ENCODE peak calls at places on chromosomes 4 and X, in six cellular contexts. One of them, this sample, is unnamed.

GRCh38 chr4:183532823-183533222 is 28.0 kb downstream of the ING2 start:
- DNase-seq in right lobe of liver: no peak
- DNase-seq in AG10803: peak; percentile 62
- DNase-seq in mesothelial cell of epicardium: no peak
- DNase-seq in GM10248: no peak
- DNase-seq in WTC11: no peak
- DNase-seq in this sample: no peak

GRCh38 chrX:133185938-133186337 is 32.2 kb downstream of the TFDP3 start:
- DNase-seq in right lobe of liver: no peak
- DNase-seq in AG10803: no peak
- DNase-seq in mesothelial cell of epicardium: no peak
- DNase-seq in GM10248: no peak
- DNase-seq in WTC11: no peak
- DNase-seq in this sample: no peak

GRCh38 chr4:118351851-118352827 is 664 bp downstream of the PRSS12 start:
- DNase-seq in right lobe of liver: peak; percentile 46
- DNase-seq in AG10803: no peak
- DNase-seq in mesothelial cell of epicardium: peak; percentile 64
- DNase-seq in GM10248: peak; percentile 36
- DNase-seq in WTC11: peak; percentile 62
- DNase-seq in this sample: no peak

GRCh38 chr4:54607067-54607466 is 50.7 kb upstream of the KIT start:
- DNase-seq in right lobe of liver: no peak
- DNase-seq in AG10803: no peak
- DNase-seq in mesothelial cell of epicardium: no peak
- DNase-seq in GM10248: no peak
- DNase-seq in WTC11: no peak
- DNase-seq in this sample: no peak

GRCh38 chr4:152065545-152065944 is 304.7 kb upstream of the GATB start:
- DNase-seq in right lobe of liver: no peak
- DNase-seq in AG10803: no peak
- DNase-seq in mesothelial cell of epicardium: no peak
- DNase-seq in GM10248: no peak
- DNase-seq in WTC11: no peak
- DNase-seq in this sample: no peak

GRCh38 chr4:40722576-40723161 is 27.1 kb upstream of the NSUN7 start:
- DNase-seq in right lobe of liver: peak; percentile 36
- DNase-seq in AG10803: no peak
- DNase-seq in mesothelial cell of epicardium: no peak
- DNase-seq in GM10248: peak; percentile 53
- DNase-seq in WTC11: no peak
- DNase-seq in this sample: no peak

GRCh38 chrX:38916801-38917200 is 115.5 kb downstream of the MID1IP1 start:
- DNase-seq in right lobe of liver: no peak
- DNase-seq in AG10803: no peak
- DNase-seq in mesothelial cell of epicardium: no peak
- DNase-seq in GM10248: no peak
- DNase-seq in WTC11: no peak
- DNase-seq in this sample: no peak

GRCh38 chrX:23789386-23790146 is 6.6 kb downstream of the SAT1 start:
- DNase-seq in right lobe of liver: no peak
- DNase-seq in AG10803: no peak
- DNase-seq in mesothelial cell of epicardium: no peak
- DNase-seq in GM10248: no peak
- DNase-seq in WTC11: no peak
- DNase-seq in this sample: no peak

GRCh38 chrX:119266364-119266995 is 30.4 kb downstream of the PGRMC1 start:
- DNase-seq in right lobe of liver: no peak
- DNase-seq in AG10803: peak; percentile 14
- DNase-seq in mesothelial cell of epicardium: no peak
- DNase-seq in GM10248: peak; percentile 19
- DNase-seq in WTC11: peak; percentile 10
- DNase-seq in this sample: no peak

GRCh38 chr4:141347738-141348524 is 127.2 kb downstream of the ZNF330 start:
- DNase-seq in right lobe of liver: no peak
- DNase-seq in AG10803: peak; percentile 40
- DNase-seq in mesothelial cell of epicardium: no peak
- DNase-seq in GM10248: no peak
- DNase-seq in WTC11: no peak
- DNase-seq in this sample: no peak

DNA sequence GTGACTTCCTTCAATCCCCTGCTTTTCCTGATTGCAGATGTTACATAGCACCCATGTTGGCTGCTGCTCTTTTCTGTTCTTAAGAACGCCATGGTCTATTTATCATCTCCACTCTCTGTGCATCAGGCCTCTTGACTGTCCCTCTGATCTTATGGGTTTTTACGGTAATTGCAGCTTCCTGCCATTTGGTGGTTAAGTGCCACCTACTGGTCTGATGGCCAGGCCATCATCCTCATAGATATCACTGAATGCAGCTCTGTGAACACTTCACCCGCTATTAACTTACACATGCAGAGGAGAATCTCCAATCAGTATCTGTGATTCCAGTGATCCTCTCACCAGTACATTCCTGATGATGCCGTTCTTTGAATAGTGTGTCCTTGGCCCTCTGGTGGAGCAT is 382.4 kb downstream of the TRAM1L1 start:
- DNase-seq in right lobe of liver: no peak
- DNase-seq in AG10803: no peak
- DNase-seq in mesothelial cell of epicardium: no peak
- DNase-seq in GM10248: no peak
- DNase-seq in WTC11: no peak
- DNase-seq in this sample: no peak
- TF ChIP-seq CTCF in right lobe of liver: peak; percentile 30
- TF ChIP-seq CTCF in AG10803: no peak
- TF ChIP-seq CTCF in mesothelial cell of epicardium: no peak
- TF ChIP-seq CTCF in GM10248: no peak
- TF ChIP-seq CTCF in WTC11: no peak
- TF ChIP-seq CTCF in this sample: no peak

GRCh38 chrX:12711435-12712040 is 79.7 kb upstream of the PRPS2 start:
- DNase-seq in right lobe of liver: no peak
- DNase-seq in AG10803: no peak
- DNase-seq in mesothelial cell of epicardium: no peak
- DNase-seq in GM10248: no peak
- DNase-seq in WTC11: no peak
- DNase-seq in this sample: no peak

GRCh38 chrX:12704706-12705105 is 86.5 kb upstream of the PRPS2 start:
- DNase-seq in right lobe of liver: no peak
- DNase-seq in AG10803: no peak
- DNase-seq in mesothelial cell of epicardium: no peak
- DNase-seq in GM10248: no peak
- DNase-seq in WTC11: no peak
- DNase-seq in this sample: no peak

GRCh38 chrX:12709047-12709446 is 82.2 kb upstream of the PRPS2 start:
- DNase-seq in right lobe of liver: no peak
- DNase-seq in AG10803: no peak
- DNase-seq in mesothelial cell of epicardium: no peak
- DNase-seq in GM10248: no peak
- DNase-seq in WTC11: peak; percentile 72
- DNase-seq in this sample: no peak
- TF ChIP-seq CTCF in right lobe of liver: no peak
- TF ChIP-seq CTCF in AG10803: no peak
- TF ChIP-seq CTCF in mesothelial cell of epicardium: no peak
- TF ChIP-seq CTCF in GM10248: no peak
- TF ChIP-seq CTCF in WTC11: no peak
- TF ChIP-seq CTCF in this sample: no peak

GRCh38 chrX:55450259-55450658 is 1.7 kb upstream of the MAGEH1 start:
- DNase-seq in right lobe of liver: no peak
- DNase-seq in AG10803: peak; percentile 4
- DNase-seq in mesothelial cell of epicardium: no peak
- DNase-seq in GM10248: no peak
- DNase-seq in WTC11: no peak
- DNase-seq in this sample: no peak
- TF ChIP-seq CTCF in right lobe of liver: peak; percentile 32
- TF ChIP-seq CTCF in AG10803: peak; percentile 32
- TF ChIP-seq CTCF in mesothelial cell of epicardium: no peak
- TF ChIP-seq CTCF in GM10248: no peak
- TF ChIP-seq CTCF in WTC11: no peak
- TF ChIP-seq CTCF in this sample: peak; percentile 7

DNA sequence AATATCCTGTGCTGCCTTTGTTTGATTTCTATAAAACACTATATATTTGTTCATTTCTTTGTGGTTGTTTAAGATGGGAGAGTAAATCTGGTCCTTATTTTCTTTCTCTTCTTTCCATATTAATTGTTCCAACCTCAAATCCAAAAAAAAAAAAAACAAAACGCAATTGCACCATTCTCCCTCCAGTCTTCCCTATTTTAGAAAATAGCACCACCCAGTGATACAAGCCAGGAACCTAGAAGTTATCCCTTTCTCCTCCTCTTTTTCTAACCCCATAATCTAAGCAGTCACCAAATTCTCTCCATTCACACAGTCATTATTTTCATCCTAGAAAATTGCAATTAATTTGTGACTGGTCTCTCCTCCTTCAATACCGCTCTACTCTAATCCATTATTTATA is 107.8 kb downstream of the GABRA3 start:
- DNase-seq in right lobe of liver: no peak
- DNase-seq in AG10803: no peak
- DNase-seq in mesothelial cell of epicardium: no peak
- DNase-seq in GM10248: no peak
- DNase-seq in WTC11: no peak
- DNase-seq in this sample: no peak
- TF ChIP-seq CTCF in right lobe of liver: no peak
- TF ChIP-seq CTCF in AG10803: no peak
- TF ChIP-seq CTCF in mesothelial cell of epicardium: no peak
- TF ChIP-seq CTCF in GM10248: no peak
- TF ChIP-seq CTCF in WTC11: no peak
- TF ChIP-seq CTCF in this sample: no peak

GRCh38 chr4:75673959-75674328 is 733 bp upstream of the G3BP2 start:
- DNase-seq in right lobe of liver: no peak
- DNase-seq in AG10803: no peak
- DNase-seq in mesothelial cell of epicardium: no peak
- DNase-seq in GM10248: no peak
- DNase-seq in WTC11: no peak
- DNase-seq in this sample: no peak

GRCh38 chr4:75672461-75673026 is 667 bp downstream of the G3BP2 start:
- DNase-seq in right lobe of liver: peak; percentile 78
- DNase-seq in AG10803: peak; percentile 37
- DNase-seq in mesothelial cell of epicardium: peak; percentile 71
- DNase-seq in GM10248: peak; percentile 65
- DNase-seq in WTC11: peak; percentile 60
- DNase-seq in this sample: peak; percentile 85

GRCh38 chr4:75675004-75675531 is 1.9 kb upstream of the G3BP2 start:
- DNase-seq in right lobe of liver: no peak
- DNase-seq in AG10803: no peak
- DNase-seq in mesothelial cell of epicardium: no peak
- DNase-seq in GM10248: no peak
- DNase-seq in WTC11: no peak
- DNase-seq in this sample: no peak

GRCh38 chr4:75671802-75672421 is 1.3 kb downstream of the G3BP2 start:
- DNase-seq in right lobe of liver: no peak
- DNase-seq in AG10803: no peak
- DNase-seq in mesothelial cell of epicardium: no peak
- DNase-seq in GM10248: no peak
- DNase-seq in WTC11: no peak
- DNase-seq in this sample: no peak

DNA sequence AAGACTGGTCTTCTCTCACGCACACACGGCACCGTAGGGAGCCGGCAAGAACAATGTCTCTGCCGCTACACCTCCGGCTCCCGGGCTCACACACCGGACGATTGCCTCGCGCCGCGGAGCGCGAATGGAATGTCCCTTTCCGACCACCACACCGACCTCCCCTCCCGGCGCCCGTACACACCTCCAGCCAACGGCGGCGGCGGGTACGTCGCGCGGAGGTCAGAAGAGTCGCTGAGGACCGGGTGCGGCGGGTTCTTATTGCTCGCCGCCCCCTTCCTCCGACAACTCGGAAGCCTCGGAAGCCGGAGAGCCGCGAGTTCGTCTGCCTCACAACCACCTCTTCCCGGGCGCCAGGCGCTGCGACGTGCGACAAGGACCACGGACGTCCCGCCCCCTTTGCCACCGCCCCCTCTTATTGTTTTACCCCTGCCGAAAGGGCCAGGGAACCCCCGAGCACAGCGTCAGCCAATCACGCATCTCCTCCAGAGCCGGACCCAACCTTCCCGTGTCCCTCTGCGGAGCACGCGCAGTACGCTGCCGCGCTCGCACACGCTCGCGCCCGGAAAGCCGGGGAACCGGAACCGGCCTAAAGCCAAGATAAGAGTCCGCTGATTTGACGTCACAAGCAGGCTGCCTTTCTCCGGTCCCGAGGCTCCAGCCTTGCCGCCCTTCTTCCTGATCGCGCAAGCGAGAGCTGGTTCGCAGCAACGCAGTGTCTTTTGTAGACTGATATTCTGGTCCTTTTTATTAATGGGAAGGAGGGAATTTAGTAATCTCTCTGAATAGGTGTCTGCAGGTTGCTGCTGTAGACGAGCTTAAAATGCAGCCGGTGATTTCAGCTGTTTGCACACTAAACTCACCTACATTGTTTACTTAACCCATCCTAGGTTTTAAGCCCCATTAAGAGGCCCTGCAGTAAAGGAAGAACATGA is at the start of gene G3BP2:
- DNase-seq in right lobe of liver: peak; percentile 99
- DNase-seq in AG10803: peak; percentile 96
- DNase-seq in mesothelial cell of epicardium: peak; percentile 92
- DNase-seq in GM10248: peak; percentile 98
- DNase-seq in WTC11: peak; percentile 97
- DNase-seq in this sample: peak; percentile 98
- TF ChIP-seq CTCF in right lobe of liver: no peak
- TF ChIP-seq CTCF in AG10803: no peak
- TF ChIP-seq CTCF in mesothelial cell of epicardium: no peak
- TF ChIP-seq CTCF in GM10248: no peak
- TF ChIP-seq CTCF in WTC11: no peak
- TF ChIP-seq CTCF in this sample: no peak